ENCODE peak calls at places on chromosomes 1 and 21, in five cellular contexts. Z is pancreas; O is substantia nigra; T is RWPE2; U is naive thymus-derived CD4-positive, alpha-beta T cell. S is an unnamed sample.

GRCh38 chr1:23772049-23772853 is 6.0 kb upstream of the PITHD1 start:
- DNase-seq in U (peak), O (peak), Z (peak), T (peak), S (peak)

GRCh38 chr1:237282266-237282783 is 240.3 kb downstream of the RYR2 start:
- DNase-seq in T (no peak), Z (no peak), O (no peak), U (no peak), S (no peak)

GRCh38 chr1:112061852-112062451 is 72.5 kb upstream of the KCND3 start:
- DNase-seq in T (no peak), O (no peak), Z (no peak), U (no peak), S (no peak)

GRCh38 chr1:112938188-112938587 is 17.8 kb downstream of the SLC16A1 start:
- DNase-seq in Z (no peak), U (no peak), T (no peak), O (no peak), S (no peak)

GRCh38 chr1:246971322-246971721 is 36.5 kb downstream of the ZNF695 start:
- DNase-seq in U (peak), O (no peak), T (no peak), Z (peak), S (peak)

GRCh38 chr1:243254233-243254926 is 701 bp downstream of the CEP170 start:
- DNase-seq in T (peak), U (peak), O (peak), Z (peak), S (peak)

GRCh38 chr1:12549460-12550349 is 68.3 kb downstream of the DHRS3 start:
- DNase-seq in T (peak), Z (peak), O (no peak), U (no peak), S (no peak)

GRCh38 chr1:31792116-31792515 is 23.7 kb downstream of the SPOCD1 start:
- DNase-seq in U (no peak), T (peak), Z (peak), O (no peak), S (no peak)

GRCh38 chr1:993379-993995 is 6.4 kb downstream of the HES4 start:
- DNase-seq in Z (no peak), U (no peak), T (no peak), O (no peak), S (no peak)

GRCh38 chr21:35911412-35912191 is 148.7 kb downstream of the SETD4 start:
- DNase-seq in T (no peak), O (no peak), U (no peak), Z (no peak), S (no peak)

GRCh38 chr1:107532318-107532717 is 391.5 kb downstream of the NTNG1 start:
- DNase-seq in Z (no peak), U (no peak), O (no peak), T (no peak), S (no peak)
- H3K27ac ChIP-seq in Z (no peak), U (no peak), O (no peak), T (peak), S (no peak)

GRCh38 chr1:9846611-9847171 is 22.9 kb upstream of the CLSTN1 start:
- DNase-seq in Z (no peak), O (no peak), U (no peak), T (peak), S (no peak)
- H3K27ac ChIP-seq in Z (no peak), O (no peak), U (no peak), T (no peak), S (no peak)

GRCh38 chr1:110018396-110018795 is 16.0 kb upstream of the STRIP1 start:
- DNase-seq in Z (no peak), O (no peak), T (no peak), U (no peak), S (no peak)
- H3K27ac ChIP-seq in Z (no peak), O (no peak), T (no peak), U (no peak), S (no peak)

GRCh38 chr21:33645730-33646129 is 3.4 kb downstream of the ITSN1 start:
- DNase-seq in Z (no peak), U (no peak), O (no peak), T (no peak), S (no peak)

GRCh38 chr21:33643658-33644311 is 1.5 kb downstream of the ITSN1 start:
- DNase-seq in T (no peak), Z (no peak), U (no peak), O (no peak), S (no peak)

GRCh38 chr21:33642896-33643657 is 776 bp downstream of the ITSN1 start:
- DNase-seq in Z (peak), U (peak), O (no peak), T (no peak), S (no peak)

GRCh38 chr21:33642027-33642895 is at the start of gene ITSN1:
- DNase-seq in Z (peak), T (peak), O (peak), U (peak), S (peak)

DNA sequence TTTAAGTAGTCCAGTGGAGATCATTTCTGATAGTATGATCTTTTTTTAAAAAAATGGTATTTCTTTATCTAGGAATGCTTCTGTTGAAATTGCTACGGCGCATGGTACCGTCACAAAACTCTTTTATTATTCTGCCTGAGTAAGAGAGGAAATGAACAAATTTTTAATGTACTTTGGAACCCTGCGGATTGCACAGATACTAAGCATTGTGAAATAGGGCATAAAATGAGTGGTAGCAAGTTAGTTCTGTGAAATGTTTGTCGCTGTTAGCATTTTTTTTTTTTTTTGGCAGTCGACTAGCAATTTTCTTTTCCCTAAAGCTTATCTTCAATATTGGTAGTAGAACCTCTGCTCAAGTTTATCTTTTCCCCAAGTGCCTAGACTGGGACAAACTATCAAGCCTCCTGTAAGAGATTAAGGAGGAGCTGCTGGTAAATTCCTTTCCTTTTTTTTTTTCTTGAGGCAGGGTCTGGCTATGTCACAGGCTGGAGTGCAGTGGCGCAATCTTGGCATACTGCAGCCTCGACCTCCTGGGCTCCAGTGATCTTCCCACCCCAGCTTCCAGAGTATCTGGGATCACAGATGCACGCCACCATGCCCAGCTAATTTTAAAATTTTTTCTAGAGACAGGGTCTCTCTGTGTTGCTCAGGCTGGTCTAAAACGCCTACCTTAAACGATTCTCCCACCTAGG is 2.2 kb downstream of the ITSN1 start:
- DNase-seq in O (no peak), U (no peak), T (no peak), Z (no peak), S (no peak)
- H3K27ac ChIP-seq in O (no peak), U (no peak), T (peak), Z (no peak), S (no peak)